ENCODE peak calls at places on chromosomes 11 and 22, in nine cellular contexts. M is PC-3; J is activated CD8-positive, alpha-beta memory T cell treated with anti-CD3 and anti-CD28 coated beads for 4 hours; L is caudate nucleus; V is NCI-H146; B is kidney epithelial cell; Y is A549; Z is dorsolateral prefrontal cortex; N is HS-5. T is an unnamed sample.

GRCh38 chr22:17980638-17981051 is 43.7 kb downstream of the MICAL3 start:
- DNase-seq in Z (no peak), V (no peak), B (no peak), L (no peak), M (no peak), N (no peak), J (no peak), Y (no peak), T (no peak)

GRCh38 chr11:84316866-84317560 is 1030.8 kb upstream of the CCDC90B start:
- DNase-seq in Z (peak), N (no peak), L (peak), J (no peak), B (peak), V (no peak), Y (no peak), M (peak), T (peak)

GRCh38 chr22:43008921-43009320 is 6.0 kb downstream of the PACSIN2 start:
- DNase-seq in B (no peak), J (no peak), V (no peak), M (peak), Y (no peak), L (no peak), Z (no peak), N (no peak), T (no peak)

GRCh38 chr22:39013923-39014722 is at the start of gene APOBEC3C:
- DNase-seq in J (peak), L (no peak), M (peak), Y (peak), V (peak), N (peak), Z (no peak), B (peak), T (no peak)

GRCh38 chr11:10659339-10660216 is 34.0 kb downstream of the IRAG1 start:
- DNase-seq in N (peak), J (no peak), L (no peak), Z (no peak), Y (peak), B (peak), M (peak), V (no peak), T (no peak)

GRCh38 chr11:12993626-12994025 is 15.5 kb upstream of the RASSF10 start:
- DNase-seq in L (no peak), B (no peak), Y (no peak), M (peak), Z (no peak), N (no peak), J (no peak), V (no peak), T (no peak)

GRCh38 chr11:59574467-59574866 is 41.1 kb downstream of the OSBP start:
- DNase-seq in B (no peak), Y (no peak), N (peak), J (no peak), M (no peak), L (no peak), V (no peak), Z (no peak), T (no peak)

GRCh38 chr11:120400564-120401364 is 64.6 kb downstream of the ARHGEF12 start:
- DNase-seq in Y (peak), V (no peak), J (no peak), B (peak), N (peak), L (no peak), M (peak), Z (no peak), T (no peak)

GRCh38 chr11:44538375-44539054 is 26.9 kb upstream of the CD82 start:
- DNase-seq in L (peak), M (peak), N (peak), V (peak), Z (peak), B (peak), J (peak), Y (peak), T (peak)

GRCh38 chr11:77140231-77140959 is 12.3 kb downstream of the MYO7A start:
- DNase-seq in Z (no peak), V (no peak), J (no peak), N (no peak), L (no peak), B (no peak), Y (no peak), M (no peak), T (no peak)

GRCh38 chr22:27438271-27438980 is 363.1 kb downstream of the MN1 start:
- DNase-seq in V (peak), J (no peak), B (no peak), L (peak), Z (no peak), Y (no peak), N (no peak), M (peak), T (no peak)

GRCh38 chr22:50674606-50675552 is 2.3 kb downstream of the SHANK3 start:
- DNase-seq in Z (no peak), L (no peak), J (no peak), M (peak), B (no peak), V (peak), Y (peak), N (no peak), T (no peak)

GRCh38 chr11:45388472-45388871 is 102.3 kb upstream of the SYT13 start:
- DNase-seq in J (no peak), B (no peak), Y (no peak), M (no peak), N (no peak), L (no peak), Z (no peak), V (no peak), T (no peak)

GRCh38 chr11:15852179-15852578 is 504.2 kb downstream of the SOX6 start:
- DNase-seq in V (no peak), Z (no peak), L (no peak), N (no peak), M (peak), B (no peak), Y (peak), J (no peak), T (no peak)

GRCh38 chr22:19565921-19566598 is 41.9 kb upstream of the CLDN5 start:
- DNase-seq in J (no peak), N (no peak), M (peak), L (no peak), Z (no peak), V (no peak), Y (no peak), B (no peak), T (no peak)

GRCh38 chr11:35477871-35478270 is 47.5 kb downstream of the PAMR1 start:
- DNase-seq in Z (no peak), Y (no peak), B (no peak), M (no peak), N (no peak), V (no peak), L (no peak), J (no peak), T (no peak)

GRCh38 chr22:17232406-17232805 is 13.2 kb upstream of the ADA2 start:
- DNase-seq in B (no peak), V (peak), J (no peak), L (no peak), Z (no peak), Y (no peak), M (no peak), N (no peak), T (no peak)

GRCh38 chr11:67662142-67662805 is 11.7 kb upstream of the ACY3 start:
- DNase-seq in V (no peak), B (no peak), L (no peak), N (no peak), Y (no peak), M (no peak), J (no peak), Z (no peak), T (no peak)

GRCh38 chr11:95715777-95716241 is 73.8 kb downstream of the FAM76B start:
- DNase-seq in L (no peak), V (no peak), B (peak), M (peak), Y (no peak), J (no peak), N (no peak), Z (peak), T (no peak)

T was measured in hypothalamus.